ENCODE peak calls at places on chromosomes 2 and 18, in five cellular contexts. X is pancreas, R is body of pancreas, W is upper lobe of right lung, A is heart left ventricle. C is an unnamed sample.

GRCh38 chr2:9228088-9228751 is 21.6 kb downstream of the ASAP2 start:
- DNase-seq in X (no peak), R (no peak), W (no peak), A (no peak), C (peak)

GRCh38 chr2:191855382-191855781 is 8.5 kb upstream of the CAVIN2 start:
- DNase-seq in X (no peak), R (no peak), W (no peak), A (no peak), C (no peak)

GRCh38 chr2:240469747-240470146 is 34.3 kb downstream of the GPC1 start:
- DNase-seq in X (no peak), R (peak), W (no peak), A (no peak), C (no peak)

GRCh38 chr2:155902635-155903034 is 429.9 kb downstream of the NR4A2 start:
- DNase-seq in X (no peak), R (no peak), W (no peak), A (no peak), C (no peak)

GRCh38 chr18:61459896-61460295 is 126.7 kb downstream of the CDH20 start:
- DNase-seq in X (no peak), R (no peak), W (no peak), A (no peak), C (no peak)

GRCh38 chr2:15223887-15224286 is 337.2 kb downstream of the NBAS start:
- DNase-seq in X (no peak), R (no peak), W (no peak), A (no peak), C (peak)

GRCh38 chr2:190080527-190081049 is 18.1 kb upstream of the MSTN start:
- DNase-seq in X (no peak), R (no peak), W (no peak), A (no peak), C (no peak)

GRCh38 chr18:51943281-51943680 is 396.7 kb upstream of the DCC start:
- DNase-seq in X (no peak), R (no peak), W (no peak), A (no peak), C (no peak)

GRCh38 chr2:161077367-161078210 is 82.6 kb upstream of the TANK start:
- DNase-seq in X (no peak), R (peak), W (no peak), A (peak), C (peak)

GRCh38 chr2:191218292-191218898 is 26.8 kb upstream of the MYO1B start:
- DNase-seq in X (peak), R (peak), W (no peak), A (peak), C (peak)

GRCh38 chr2:112833532-112833931 is 3.0 kb downstream of the IL1B start:
- DNase-seq in X (no peak), R (no peak), W (no peak), A (no peak), C (no peak)

GRCh38 chr2:179893616-179894015 is 32.2 kb upstream of the ZNF385B start:
- DNase-seq in X (no peak), R (no peak), W (no peak), A (no peak), C (no peak)

DNA sequence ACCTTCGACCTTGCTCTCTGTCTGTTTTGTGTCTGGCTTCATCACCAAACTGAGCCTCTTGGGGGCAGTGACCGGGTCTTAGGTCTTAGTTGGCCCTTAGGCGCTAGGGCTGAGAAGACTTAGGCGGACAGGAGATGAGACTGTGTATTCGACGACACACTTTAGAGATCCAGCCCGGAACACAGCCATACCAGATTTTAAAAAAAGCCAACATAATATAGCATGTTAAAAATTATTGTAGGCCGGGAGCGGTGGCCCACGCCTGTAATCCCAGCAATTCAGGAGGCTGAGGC is 9.5 kb upstream of the PROC start:
- DNase-seq in X (no peak), R (no peak), W (no peak), A (no peak), C (no peak)
- H3K4me3 ChIP-seq in X (no peak), R (no peak), W (peak), A (no peak), C (peak)

GRCh38 chr18:79962835-79963657 is 1.4 kb upstream of the HSBP1L1 start:
- DNase-seq in X (no peak), R (no peak), W (no peak), A (no peak), C (no peak)

GRCh38 chr18:79962311-79962710 is 2.1 kb upstream of the HSBP1L1 start:
- DNase-seq in X (no peak), R (no peak), W (peak), A (no peak), C (peak)

GRCh38 chr18:79963658-79964329 is 649 bp upstream of the HSBP1L1 start:
- DNase-seq in X (no peak), R (no peak), W (no peak), A (no peak), C (no peak)

GRCh38 chr18:79965119-79965902 is 868 bp downstream of the HSBP1L1 start:
- DNase-seq in X (peak), R (peak), W (peak), A (no peak), C (peak)

GRCh38 chr18:79964330-79965118 is at the start of gene HSBP1L1:
- DNase-seq in X (peak), R (peak), W (peak), A (peak), C (peak)
- TF ChIP-seq CTCF in X (peak), R (peak), W (peak), A (no peak), C (peak)

GRCh38 chr18:12334280-12335262 is 26.5 kb downstream of the TUBB6 start:
- DNase-seq in X (no peak), R (no peak), W (no peak), A (no peak), C (no peak)
- H3K4me3 ChIP-seq in X (no peak), R (no peak), W (no peak), A (no peak), C (no peak)

GRCh38 chr2:219886615-219887014 is 259.2 kb downstream of the SLC4A3 start:
- DNase-seq in X (no peak), R (no peak), W (no peak), A (no peak), C (no peak)
- TF ChIP-seq CTCF in X (no peak), R (no peak), W (no peak), A (no peak), C (peak)

DNA sequence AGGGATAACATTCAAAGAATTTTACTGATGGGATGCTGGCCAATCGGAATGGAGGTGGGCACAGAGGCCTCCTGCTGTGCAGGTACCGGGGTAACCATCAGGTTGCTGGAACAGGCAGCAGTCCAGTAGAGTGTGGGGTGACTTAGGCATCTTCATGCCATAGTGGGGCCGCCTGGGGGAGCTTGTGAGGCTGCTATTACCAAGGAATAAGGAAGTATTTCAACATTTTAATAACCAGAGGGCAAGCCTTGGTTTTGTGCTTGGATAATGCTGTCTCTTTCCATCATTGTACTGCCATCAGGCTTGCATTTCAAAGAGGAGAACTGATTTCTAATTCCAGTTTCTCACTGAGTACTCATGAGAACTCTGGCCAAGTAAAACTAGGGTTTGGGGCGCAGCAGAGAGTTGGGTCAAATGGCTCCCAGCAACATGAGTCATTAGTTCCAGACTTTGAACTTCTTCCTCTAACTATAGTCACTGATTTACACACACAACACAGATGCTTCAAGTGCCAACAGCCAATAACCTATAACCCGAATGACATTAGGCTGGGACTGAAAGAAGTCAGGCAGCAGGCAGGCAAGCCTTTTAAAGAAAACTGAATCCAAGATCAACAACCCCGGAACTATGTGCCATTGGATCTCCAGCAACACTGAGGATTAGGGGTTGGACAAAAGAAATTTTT is 56.1 kb upstream of the FHL2 start:
- DNase-seq in X (no peak), R (peak), W (no peak), A (no peak), C (peak)
- H3K4me3 ChIP-seq in X (no peak), R (no peak), W (no peak), A (no peak), C (no peak)

C was measured in AG10803.